ENCODE peak calls at places on chromosomes 13 and 19, in six cellular contexts. Y, S, C, Q, U and G are unnamed samples.

GRCh38 chr13:48412100-48412556 is 785 bp downstream of the LPAR6 start:
- DNase-seq in S (no peak), C (no peak), Y (no peak), U (no peak), Q (no peak), G (no peak)

GRCh38 chr13:24727731-24728601 is 36.0 kb upstream of the RNF17 start:
- DNase-seq in C (peak), S (no peak), Q (peak), Y (peak), U (peak), G (peak)

GRCh38 chr13:112842931-112843391 is 126.1 kb upstream of the MCF2L start:
- DNase-seq in C (no peak), U (no peak), Y (no peak), S (no peak), Q (no peak), G (no peak)

GRCh38 chr19:18007939-18008673 is at the start of gene ARRDC2:
- DNase-seq in C (peak), Y (peak), U (peak), Q (peak), S (peak), G (no peak)

GRCh38 chr19:17755977-17756670 is 4.8 kb downstream of the FCHO1 start:
- DNase-seq in Y (no peak), S (peak), U (no peak), Q (peak), C (peak), G (no peak)

GRCh38 chr19:2494084-2494446 is 18.1 kb downstream of the GADD45B start:
- DNase-seq in U (no peak), Y (no peak), Q (no peak), S (no peak), C (no peak), G (no peak)

GRCh38 chr13:100128373-100128772 is 39.5 kb downstream of the PCCA start:
- DNase-seq in Q (no peak), S (no peak), Y (no peak), C (no peak), U (no peak), G (no peak)

GRCh38 chr19:4357095-4357797 is 13.9 kb downstream of the MPND start:
- DNase-seq in U (no peak), S (no peak), Q (no peak), C (no peak), Y (no peak), G (no peak)

GRCh38 chr13:99086869-99087129 is 108.9 kb upstream of the DOCK9 start:
- DNase-seq in Y (no peak), S (no peak), C (no peak), Q (peak), U (no peak), G (no peak)

GRCh38 chr19:40421468-40421778 is 4.4 kb downstream of the SERTAD1 start:
- DNase-seq in Q (no peak), U (no peak), S (no peak), Y (no peak), C (no peak), G (no peak)

GRCh38 chr13:98318263-98318878 is 141.3 kb upstream of the RNF113B start:
- DNase-seq in Y (no peak), U (no peak), C (no peak), Q (no peak), S (no peak), G (no peak)

GRCh38 chr13:99357149-99357596 is 50.0 kb upstream of the GPR183 start:
- DNase-seq in S (no peak), U (no peak), Y (peak), Q (peak), C (no peak), G (no peak)

GRCh38 chr19:56156768-56157167 is 15.7 kb downstream of the ZNF444 start:
- DNase-seq in U (no peak), C (peak), Y (no peak), Q (no peak), S (no peak), G (no peak)

GRCh38 chr19:29811125-29812079 is at the start of gene CCNE1:
- DNase-seq in C (peak), S (peak), Y (peak), U (peak), Q (peak), G (peak)

GRCh38 chr19:7122701-7123100 is 53.2 kb downstream of the ZNF557 start:
- DNase-seq in C (no peak), Y (no peak), Q (no peak), U (no peak), S (no peak), G (no peak)

GRCh38 chr13:37954191-37954590 is 84.6 kb upstream of the TRPC4 start:
- DNase-seq in S (no peak), C (no peak), U (no peak), Q (no peak), Y (no peak), G (no peak)

GRCh38 chr13:50129065-50129922 is 114.0 kb downstream of the KCNRG start:
- DNase-seq in Q (no peak), S (no peak), C (no peak), Y (peak), U (no peak), G (no peak)

GRCh38 chr19:46606019-46606418 is 4.9 kb downstream of the CALM3 start:
- DNase-seq in U (no peak), C (no peak), Y (no peak), S (no peak), Q (no peak), G (no peak)

GRCh38 chr19:41295506-41295905 is 14.5 kb upstream of the CCDC97 start:
- DNase-seq in S (no peak), C (no peak), Y (no peak), Q (no peak), U (no peak), G (no peak)

GRCh38 chr19:48963371-48964204 is 1.5 kb upstream of the FTL start:
- DNase-seq in U (no peak), C (peak), Y (no peak), S (peak), Q (peak), G (no peak)

GRCh38 chr13:104920091-104920490 is 1615.4 kb downstream of the EFNB2 start:
- DNase-seq in S (no peak), Y (no peak), Q (no peak), U (no peak), C (no peak), G (no peak)

GRCh38 chr19:11252665-11253355 is 9.5 kb downstream of the DOCK6 start:
- DNase-seq in Y (no peak), U (no peak), S (no peak), Q (no peak), C (peak), G (no peak)

GRCh38 chr19:28313633-28314032 is 899.3 kb downstream of the UQCRFS1 start:
- DNase-seq in S (no peak), C (peak), U (no peak), Q (no peak), Y (no peak), G (no peak)